ENCODE peak calls at places on chromosome 17, in five cellular contexts. B, S, D, H and A are unnamed samples.

GRCh38 chr17:9002610-9003354 is 18.5 kb upstream of the NTN1 start:
- DNase-seq in H (peak), D (peak), S (peak), B (no peak), A (no peak)

GRCh38 chr17:17933775-17934174 is 38.4 kb downstream of the TOM1L2 start:
- DNase-seq in D (no peak), H (no peak), S (no peak), B (no peak), A (no peak)

GRCh38 chr17:1735834-1736347 is 6.8 kb upstream of the SERPINF2 start:
- DNase-seq in H (no peak), B (no peak), D (no peak), S (no peak), A (no peak)

GRCh38 chr17:30324723-30325122 is 9.1 kb downstream of the TMIGD1 start:
- DNase-seq in S (no peak), D (no peak), B (no peak), H (no peak), A (no peak)

GRCh38 chr17:72632026-72632684 is 460.3 kb downstream of the SLC39A11 start:
- DNase-seq in H (no peak), D (no peak), S (no peak), B (no peak), A (no peak)

GRCh38 chr17:2151634-2152033 is 96.7 kb downstream of the HIC1 start:
- DNase-seq in B (no peak), H (no peak), D (no peak), S (no peak), A (no peak)

GRCh38 chr17:57312242-57312641 is 55.9 kb downstream of the MSI2 start:
- DNase-seq in D (no peak), S (no peak), B (no peak), H (no peak), A (no peak)

GRCh38 chr17:7717756-7718350 is 309 bp downstream of the DNAH2 start:
- DNase-seq in S (no peak), B (no peak), H (no peak), D (no peak), A (no peak)

GRCh38 chr17:49198206-49198605 is 12.2 kb downstream of the GNGT2 start:
- DNase-seq in B (no peak), S (no peak), D (no peak), H (no peak), A (no peak)

GRCh38 chr17:17347234-17347955 is 44.2 kb downstream of the NT5M start:
- DNase-seq in H (no peak), D (no peak), B (no peak), S (no peak), A (no peak)